ENCODE peak calls at places on chromosomes 7 and 10, in nine cellular contexts. F, D, K, O, A, G, Y, I and E are unnamed samples.

GRCh38 chr10:18196806-18197550 is 56.8 kb downstream of the CACNB2 start:
- DNase-seq in D (no peak), O (no peak), K (no peak), F (no peak), Y (no peak), G (no peak), I (no peak), A (no peak), E (no peak)

GRCh38 chr7:34247468-34247867 is 342.1 kb downstream of the BMPER start:
- DNase-seq in F (no peak), D (no peak), I (peak; percentile 69), A (no peak), O (no peak), G (no peak), K (no peak), Y (no peak), E (no peak)

GRCh38 chr7:36865019-36865418 is 140.7 kb upstream of the AOAH start:
- DNase-seq in A (no peak), D (no peak), G (no peak), I (no peak), K (no peak), O (no peak), Y (no peak), F (no peak), E (no peak)

GRCh38 chr7:30922596-30922995 is 10.9 kb downstream of the AQP1 start:
- DNase-seq in D (peak; percentile 8), G (no peak), O (no peak), Y (no peak), F (peak; percentile 59), K (no peak), A (no peak), I (no peak), E (no peak)

GRCh38 chr7:99631311-99632109 is 14.8 kb downstream of the ZSCAN25 start:
- DNase-seq in O (no peak), K (no peak), G (no peak), D (no peak), Y (no peak), I (no peak), F (no peak), A (no peak), E (no peak)

GRCh38 chr7:44212018-44212417 is 11.2 kb downstream of the YKT6 start:
- DNase-seq in K (no peak), G (no peak), I (no peak), Y (no peak), D (no peak), F (peak; percentile 55), A (no peak), O (no peak), E (no peak)

GRCh38 chr7:77878500-77878899 is 79.9 kb downstream of the PHTF2 start:
- DNase-seq in K (no peak), G (no peak), D (no peak), Y (no peak), I (no peak), O (no peak), F (no peak), A (no peak), E (no peak)

GRCh38 chr10:3741688-3742461 is 43.1 kb downstream of the KLF6 start:
- DNase-seq in I (peak; percentile 91), A (no peak), D (no peak), G (no peak), K (no peak), O (no peak), Y (no peak), F (no peak), E (no peak)

GRCh38 chr7:131657881-131658280 is 101.5 kb upstream of the PODXL start:
- DNase-seq in A (no peak), G (no peak), I (no peak), O (no peak), K (no peak), D (no peak), Y (no peak), F (peak; percentile 42), E (no peak)

GRCh38 chr7:103752995-103753394 is 236.5 kb downstream of the RELN start:
- DNase-seq in I (peak; percentile 2), D (no peak), O (no peak), A (no peak), G (no peak), Y (peak; percentile 3), K (no peak), F (no peak), E (no peak)